ENCODE peak calls at places on chromosomes 12 and 14, in six cellular contexts. T is A172; K is activated CD8-positive, alpha-beta memory T cell treated with anti-CD3 and anti-CD28 coated beads for 4 hours; C is endothelial cell; M is stimulated activated CD4-positive, alpha-beta T cell treated with anti-CD3 and anti-CD28 coated beads, Interleukin-1b, Interleukin-23, amount 100 ng/mL, for 1 hour; V is HT1080. P is an unnamed sample.

GRCh38 chr12:89384050-89384749 is 31.9 kb upstream of the DUSP6 start:
- DNase-seq in C (peak; percentile 9), K (no peak), V (peak; percentile 49), M (no peak), T (peak; percentile 33), P (peak; percentile 94)

GRCh38 chr14:80266930-80267329 is 55.6 kb upstream of the DIO2 start:
- DNase-seq in V (no peak), M (no peak), C (no peak), T (no peak), K (no peak), P (no peak)

GRCh38 chr12:117986705-117987469 is 18.1 kb upstream of the KSR2 start:
- DNase-seq in V (peak; percentile 97), T (peak; percentile 84), C (no peak), K (no peak), M (no peak), P (no peak)

GRCh38 chr12:105204916-105205315 is 31.1 kb downstream of the APPL2 start:
- DNase-seq in T (peak; percentile 46), C (no peak), V (peak; percentile 87), K (no peak), M (no peak), P (peak; percentile 54)

GRCh38 chr14:100875861-100876590 is 27.5 kb downstream of the RTL1 start:
- DNase-seq in C (no peak), V (no peak), K (no peak), T (no peak), M (no peak), P (no peak)

GRCh38 chr14:68137704-68138619 is 318.4 kb downstream of the RAD51B start:
- DNase-seq in K (no peak), C (no peak), V (peak; percentile 93), T (peak; percentile 95), M (no peak), P (peak; percentile 98)

GRCh38 chr14:73125746-73126145 is 10.6 kb upstream of the PSEN1 start:
- DNase-seq in T (no peak), C (no peak), V (no peak), M (no peak), K (no peak), P (no peak)

GRCh38 chr14:63562414-63562813 is 19.2 kb upstream of the PPP2R5E start:
- DNase-seq in C (no peak), K (no peak), T (no peak), V (no peak), M (no peak), P (peak; percentile 24)

GRCh38 chr14:77544571-77544970 is 46.0 kb upstream of the ISM2 start:
- DNase-seq in C (no peak), K (no peak), V (no peak), T (no peak), M (no peak), P (no peak)

GRCh38 chr12:132620893-132621656 is 2.5 kb downstream of the P2RX2 start:
- DNase-seq in M (no peak), T (no peak), V (no peak), C (no peak), K (no peak), P (no peak)

GRCh38 chr14:41549821-41550597 is 56.7 kb upstream of the LRFN5 start:
- DNase-seq in T (peak; percentile 36), C (no peak), K (no peak), V (peak; percentile 88), M (no peak), P (peak; percentile 48)

P was measured in choroid plexus epithelial cell.